ENCODE peak calls at places on chromosomes 11 and 22, in nine cellular contexts. P is tibial artery, O is esophagus squamous epithelium, N is neuronal stem cell, S is coronary artery, Q is A673, X is fibroblast of pulmonary artery, Y is NT2/D1, J is left lung. D is an unnamed sample.
A peak's percentile ranks its signal among the peaks of the same experiment; 100 is the strongest.

GRCh38 chr11:82976786-82977185 is 75.2 kb downstream of the DDIAS start:
- DNase-seq in P (no peak), O (no peak), N (no peak), S (no peak), Q (no peak), X (no peak), Y (no peak), J (no peak), D (no peak)

GRCh38 chr22:44697423-44698179 is 4.4 kb upstream of the PRR5 start:
- DNase-seq in P (peak; percentile 74), O (no peak), N (peak; percentile 72), S (no peak), Q (peak; percentile 72), X (peak; percentile 74), Y (no peak), J (peak; percentile 93), D (peak; percentile 68)

GRCh38 chr11:102783720-102784119 is 3.3 kb upstream of the MMP10 start:
- DNase-seq in P (no peak), O (no peak), N (no peak), S (no peak), Q (no peak), X (no peak), Y (no peak), J (no peak), D (no peak)

GRCh38 chr11:6572215-6572614 is 31.2 kb downstream of the RRP8 start:
- DNase-seq in P (no peak), O (no peak), N (no peak), S (no peak), Q (no peak), X (peak; percentile 80), Y (no peak), J (no peak), D (peak; percentile 83)

GRCh38 chr22:38021201-38021600 is 36.0 kb upstream of the PICK1 start:
- DNase-seq in P (no peak), O (no peak), N (no peak), S (no peak), Q (no peak), X (no peak), Y (no peak), J (no peak), D (no peak)

GRCh38 chr11:66467756-66468155 is 1.1 kb downstream of the PELI3 start:
- DNase-seq in P (no peak), O (no peak), N (peak; percentile 38), S (no peak), Q (no peak), X (no peak), Y (no peak), J (no peak), D (no peak)

GRCh38 chr11:86003654-86004053 is 65.2 kb downstream of the PICALM start:
- DNase-seq in P (no peak), O (no peak), N (no peak), S (no peak), Q (no peak), X (no peak), Y (no peak), J (no peak), D (no peak)

GRCh38 chr22:42509548-42509947 is 10.0 kb downstream of the RRP7A start:
- DNase-seq in P (no peak), O (no peak), N (no peak), S (no peak), Q (no peak), X (no peak), Y (no peak), J (no peak), D (no peak)

GRCh38 chr11:97739892-97740782 is 1280.6 kb upstream of the CNTN5 start:
- DNase-seq in P (no peak), O (no peak), N (no peak), S (no peak), Q (peak; percentile 52), X (peak; percentile 96), Y (no peak), J (no peak), D (peak; percentile 48)

GRCh38 chr11:41532413-41532812 is 73.0 kb upstream of the LRRC4C start:
- DNase-seq in P (no peak), O (no peak), N (no peak), S (no peak), Q (no peak), X (no peak), Y (no peak), J (no peak), D (no peak)

GRCh38 chr11:111526501-111526900 is 11.9 kb downstream of the HOATZ start:
- DNase-seq in P (no peak), O (no peak), N (no peak), S (no peak), Q (peak; percentile 27), X (peak; percentile 60), Y (no peak), J (no peak), D (peak; percentile 72)

GRCh38 chr11:60767388-60767811 is 10.7 kb downstream of the MS4A15 start:
- DNase-seq in P (peak; percentile 42), O (no peak), N (no peak), S (no peak), Q (peak; percentile 60), X (no peak), Y (no peak), J (no peak), D (no peak)

GRCh38 chr11:76190376-76190775 is 15.9 kb downstream of the WNT11 start:
- DNase-seq in P (no peak), O (no peak), N (no peak), S (no peak), Q (no peak), X (peak; percentile 77), Y (no peak), J (no peak), D (no peak)

GRCh38 chr11:108994887-108995286 is 330.0 kb downstream of the DDX10 start:
- DNase-seq in P (no peak), O (no peak), N (no peak), S (no peak), Q (no peak), X (no peak), Y (no peak), J (no peak), D (no peak)

GRCh38 chr22:22410121-22410520 is 98.4 kb downstream of the ZNF280B start:
- DNase-seq in P (no peak), O (no peak), N (no peak), S (no peak), Q (no peak), X (no peak), Y (no peak), J (peak; percentile 78), D (peak; percentile 16)
- H3K4me3 ChIP-seq in P (no peak overlapping the region), O (no peak overlapping the region), N (no peak overlapping the region), S (no peak overlapping the region), Q (no peak overlapping the region), X (no peak overlapping the region), Y (no peak overlapping the region), J (no peak overlapping the region), D (no peak overlapping the region)

GRCh38 chr11:69010361-69010891 is 2.6 kb downstream of the MRGPRF start:
- DNase-seq in P (no peak), O (no peak), N (no peak), S (no peak), Q (no peak), X (no peak), Y (no peak), J (peak; percentile 40), D (no peak)
- H3K4me3 ChIP-seq in P (peak overlapping the region; percentile 70), O (peak overlapping the region; percentile 67), N (no peak overlapping the region), S (peak overlapping the region; percentile 82), Q (no peak overlapping the region), X (peak overlapping the region; percentile 19), Y (no peak overlapping the region), J (peak overlapping the region; percentile 44), D (peak overlapping the region; percentile 38)

DNA sequence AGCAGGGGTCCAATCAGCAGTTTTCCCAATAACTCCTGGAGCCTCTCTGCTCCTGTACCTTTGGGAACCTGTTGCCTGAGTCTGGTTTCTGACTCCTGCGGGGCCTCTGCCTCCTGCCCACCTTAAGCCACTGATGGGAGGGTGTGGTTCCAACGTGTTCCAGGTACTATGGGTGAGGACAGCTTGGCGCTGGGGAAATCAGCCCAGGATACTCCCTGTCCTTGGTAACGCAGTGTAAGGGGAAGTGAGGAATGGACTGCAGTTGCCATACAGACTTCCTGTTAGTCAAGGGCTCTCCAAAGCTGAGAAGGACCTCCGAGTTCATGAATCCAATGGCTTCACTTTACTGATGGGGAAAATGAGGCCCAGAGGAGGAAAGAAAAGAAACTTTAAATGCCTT is 1.2 kb upstream of the MARK2 start:
- DNase-seq in P (no peak), O (no peak), N (no peak), S (no peak), Q (no peak), X (no peak), Y (no peak), J (peak; percentile 47), D (no peak)
- H3K4me3 ChIP-seq in P (no peak overlapping the region), O (peak overlapping the region; percentile 75), N (no peak overlapping the region), S (no peak overlapping the region), Q (no peak overlapping the region), X (no peak overlapping the region), Y (no peak overlapping the region), J (peak overlapping the region; percentile 90), D (no peak overlapping the region)

GRCh38 chr11:64711138-64711943 is 11.7 kb downstream of the NRXN2 start:
- DNase-seq in P (no peak), O (no peak), N (peak; percentile 62), S (no peak), Q (no peak), X (no peak), Y (no peak), J (no peak), D (no peak)

GRCh38 chr11:64711944-64712306 is 11.1 kb downstream of the NRXN2 start:
- DNase-seq in P (no peak), O (no peak), N (no peak), S (no peak), Q (no peak), X (no peak), Y (no peak), J (no peak), D (no peak)

GRCh38 chr11:64713781-64714363 is 9.1 kb downstream of the NRXN2 start:
- DNase-seq in P (no peak), O (no peak), N (no peak), S (no peak), Q (no peak), X (no peak), Y (no peak), J (no peak), D (no peak)

GRCh38 chr11:64713031-64713780 is 9.8 kb downstream of the NRXN2 start:
- DNase-seq in P (no peak), O (no peak), N (no peak), S (no peak), Q (peak; percentile 51), X (peak; percentile 44), Y (no peak), J (no peak), D (peak; percentile 21)

GRCh38 chr11:64712430-64713030 is 10.5 kb downstream of the NRXN2 start:
- DNase-seq in P (no peak), O (no peak), N (no peak), S (no peak), Q (no peak), X (no peak), Y (no peak), J (no peak), D (no peak)
- H3K4me3 ChIP-seq in P (no peak overlapping the region), O (peak overlapping the region; percentile 44), N (no peak overlapping the region), S (peak overlapping the region; percentile 41), Q (no peak overlapping the region), X (no peak overlapping the region), Y (peak overlapping the region; percentile 53), J (no peak overlapping the region), D (no peak overlapping the region)

D was measured in fibroblast of mammary gland.